ENCODE peak calls at places on chromosomes 1 and 21, in four cellular contexts. U, O, I and R are unnamed samples.

GRCh38 chr1:99621340-99621901 is 24.5 kb upstream of the PALMD start:
- DNase-seq in I (no peak), O (no peak), U (no peak), R (peak; percentile 10)

GRCh38 chr1:23790696-23791433 is at the start of gene LYPLA2:
- DNase-seq in O (peak; percentile 85), U (peak; percentile 94), I (peak; percentile 87), R (peak; percentile 92)

GRCh38 chr1:109499661-109500536 is 6.0 kb downstream of the CYB561D1 start:
- DNase-seq in U (peak; percentile 10), O (no peak), I (peak; percentile 63), R (peak; percentile 92)

GRCh38 chr1:78303620-78304019 is 187.2 kb upstream of the PTGFR start:
- DNase-seq in U (no peak), O (no peak), I (peak; percentile 96), R (peak; percentile 92)

GRCh38 chr1:27355683-27356082 is 11.1 kb downstream of the MAP3K6 start:
- DNase-seq in U (no peak), I (no peak), O (no peak), R (no peak)

GRCh38 chr1:44112486-44112885 is 6.1 kb upstream of the KLF17 start:
- DNase-seq in I (peak; percentile 6), O (no peak), U (no peak), R (no peak)

GRCh38 chr1:147389532-147390184 is 147.2 kb downstream of the CHD1L start:
- DNase-seq in O (no peak), U (peak; percentile 71), I (peak; percentile 82), R (peak; percentile 54)

GRCh38 chr1:64421377-64421776 is 48.6 kb upstream of the CACHD1 start:
- DNase-seq in U (no peak), I (no peak), O (no peak), R (peak; percentile 46)

GRCh38 chr1:33872681-33873080 is 8.8 kb downstream of the HMGB4 start:
- DNase-seq in O (no peak), U (no peak), I (no peak), R (peak; percentile 75)

GRCh38 chr21:46610018-46610701 is 5.3 kb upstream of the S100B start:
- DNase-seq in O (no peak), U (no peak), I (no peak), R (no peak)

GRCh38 chr1:87292684-87293493 is 35.8 kb upstream of the LMO4 start:
- DNase-seq in I (peak; percentile 75), U (peak; percentile 41), O (no peak), R (peak; percentile 61)

GRCh38 chr21:39386194-39386593 is 37.3 kb upstream of the HMGN1 start:
- DNase-seq in I (no peak), O (no peak), U (no peak), R (peak; percentile 20)

GRCh38 chr1:198118136-198118535 is 38.7 kb upstream of the NEK7 start:
- DNase-seq in U (no peak), I (peak; percentile 6), O (no peak), R (peak; percentile 32)

GRCh38 chr1:1058088-1058905 is 15.8 kb downstream of the RNF223 start:
- DNase-seq in O (no peak), I (peak; percentile 48), U (no peak), R (peak; percentile 66)

GRCh38 chr1:23619299-23620188 is 60.2 kb upstream of the ID3 start:
- DNase-seq in O (no peak), U (peak; percentile 97), I (peak; percentile 63), R (peak; percentile 69)

GRCh38 chr1:200887772-200888348 is 6.8 kb upstream of the INAVA start:
- DNase-seq in I (no peak), U (no peak), O (no peak), R (no peak)

GRCh38 chr1:72221811-72222210 is 60.5 kb downstream of the NEGR1 start:
- DNase-seq in U (no peak), I (no peak), O (no peak), R (no peak)

GRCh38 chr1:205975387-205975998 is 27.7 kb downstream of the RAB7B start:
- DNase-seq in U (no peak), I (no peak), O (no peak), R (no peak)

GRCh38 chr1:234970371-234970730 is 158.3 kb downstream of the TOMM20 start:
- DNase-seq in O (no peak), I (no peak), U (no peak), R (no peak)